ENCODE peak calls at places on chromosomes 5 and 9, in eight cellular contexts. T is pancreas, R is prostate gland, S is HFF-Myc, D is suprapubic skin, K is fibroblast of villous mesenchyme, N is OCI-LY7, Z is spleen. V is an unnamed sample.

GRCh38 chr5:178590141-178590923 is at the start of gene COL23A1:
- DNase-seq in S (no peak), D (peak), R (no peak), Z (peak), K (peak), N (no peak), T (peak), V (peak)

GRCh38 chr9:135584934-135585333 is 23.4 kb downstream of the PAEP start:
- DNase-seq in S (no peak), K (no peak), D (no peak), Z (peak), N (no peak), R (no peak), T (no peak), V (no peak)

GRCh38 chr9:121650220-121651013 is 1.0 kb upstream of the DAB2IP start:
- DNase-seq in N (no peak), Z (peak), T (peak), D (no peak), K (peak), S (peak), R (no peak), V (peak)

GRCh38 chr5:80998590-80998979 is 38.4 kb downstream of the RASGRF2 start:
- DNase-seq in N (no peak), T (no peak), R (no peak), K (peak), D (no peak), Z (no peak), S (no peak), V (no peak)

GRCh38 chr5:118224546-118224945 is 763.8 kb downstream of the DTWD2 start:
- DNase-seq in K (no peak), N (no peak), D (no peak), R (no peak), T (no peak), S (peak), Z (no peak), V (no peak)

GRCh38 chr9:134399435-134400056 is 73.3 kb downstream of the RXRA start:
- DNase-seq in D (no peak), N (no peak), K (peak), S (no peak), T (no peak), R (no peak), Z (no peak), V (no peak)

GRCh38 chr9:111163738-111164399 is 125.6 kb upstream of the LPAR1 start:
- DNase-seq in N (no peak), S (no peak), T (no peak), Z (no peak), R (no peak), K (peak), D (no peak), V (no peak)

GRCh38 chr5:100647461-100648230 is 112.5 kb downstream of the FAM174A start:
- DNase-seq in S (no peak), Z (no peak), R (peak), N (no peak), D (peak), T (peak), K (peak), V (peak)

GRCh38 chr5:1744393-1745189 is 55.0 kb downstream of the MRPL36 start:
- DNase-seq in R (no peak), K (no peak), N (no peak), D (peak), S (no peak), Z (peak), T (peak), V (peak)

GRCh38 chr9:4009006-4009511 is 290.8 kb downstream of the GLIS3 start:
- DNase-seq in N (no peak), K (no peak), R (no peak), Z (no peak), T (no peak), D (no peak), S (no peak), V (no peak)

GRCh38 chr5:123444016-123444415 is 20.8 kb upstream of the CEP120 start:
- DNase-seq in D (no peak), N (no peak), S (no peak), Z (no peak), T (no peak), R (no peak), K (no peak), V (no peak)

GRCh38 chr9:112820886-112821285 is 69.8 kb downstream of the SLC46A2 start:
- DNase-seq in S (no peak), T (no peak), R (no peak), Z (no peak), N (no peak), D (no peak), K (no peak), V (no peak)

GRCh38 chr5:173618927-173619519 is 2.6 kb upstream of the BOD1 start:
- DNase-seq in N (peak), S (no peak), T (peak), Z (no peak), R (peak), D (no peak), K (peak), V (no peak)

GRCh38 chr5:39072915-39073758 is 1.1 kb downstream of the RICTOR start:
- DNase-seq in K (peak), Z (no peak), R (peak), T (peak), N (peak), D (no peak), S (no peak), V (peak)

GRCh38 chr9:70475211-70475610 is 60.8 kb upstream of the KLF9 start:
- DNase-seq in R (peak), T (peak), D (no peak), Z (no peak), N (no peak), K (no peak), S (no peak), V (no peak)

GRCh38 chr5:139862803-139863202 is 67.2 kb downstream of the PSD2 start:
- DNase-seq in S (no peak), N (no peak), K (no peak), R (no peak), T (no peak), D (no peak), Z (no peak), V (no peak)
- TF ChIP-seq CTCF in S (peak), N (peak), K (no peak), R (no peak), T (no peak), D (no peak), Z (no peak), V (no peak)

DNA sequence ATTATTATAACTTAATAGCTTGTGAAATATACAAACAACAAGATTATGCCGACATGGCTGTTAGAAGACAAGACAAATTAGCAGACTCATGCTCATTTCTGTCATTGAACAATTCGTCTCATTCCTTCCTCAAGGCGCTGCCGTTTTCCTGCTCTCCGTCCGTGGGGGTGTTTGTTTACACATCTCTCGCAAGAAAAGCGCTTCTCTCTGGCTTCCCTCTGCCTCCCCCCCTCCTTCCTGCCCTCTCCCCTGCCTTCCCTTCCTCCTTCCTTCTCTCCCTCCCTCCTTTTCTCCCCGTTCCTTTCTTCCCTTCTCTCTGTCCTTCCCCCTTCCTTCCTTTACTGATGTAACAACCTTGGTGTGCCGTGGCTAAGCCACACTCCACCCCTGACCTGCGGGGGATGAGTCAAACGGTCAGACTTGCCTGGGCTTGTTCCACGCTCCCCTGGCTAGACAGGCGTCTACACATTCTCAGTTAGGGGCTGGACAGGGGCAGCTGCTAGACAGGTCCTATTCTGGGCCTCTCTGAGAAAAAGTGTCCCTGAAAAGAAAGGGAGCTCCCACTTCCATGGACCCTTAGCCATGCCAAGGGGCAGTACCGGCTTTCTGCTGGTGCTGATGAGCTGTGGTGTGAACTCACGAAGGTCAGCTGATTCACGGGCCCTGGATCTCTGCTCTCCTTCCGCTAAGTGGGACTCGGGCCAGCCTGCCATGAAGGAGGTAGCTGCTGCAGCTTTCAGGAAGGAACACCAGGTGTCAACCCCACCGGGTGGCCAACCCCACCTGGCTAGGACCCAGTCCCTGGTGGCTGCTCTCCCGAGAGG is 32.0 kb upstream of the SPTLC1 start:
- DNase-seq in K (peak), D (no peak), R (no peak), T (no peak), N (no peak), S (peak), Z (no peak), V (peak)
- TF ChIP-seq CTCF in K (peak), D (no peak), R (no peak), T (no peak), N (no peak), S (peak), Z (no peak), V (no peak)

DNA sequence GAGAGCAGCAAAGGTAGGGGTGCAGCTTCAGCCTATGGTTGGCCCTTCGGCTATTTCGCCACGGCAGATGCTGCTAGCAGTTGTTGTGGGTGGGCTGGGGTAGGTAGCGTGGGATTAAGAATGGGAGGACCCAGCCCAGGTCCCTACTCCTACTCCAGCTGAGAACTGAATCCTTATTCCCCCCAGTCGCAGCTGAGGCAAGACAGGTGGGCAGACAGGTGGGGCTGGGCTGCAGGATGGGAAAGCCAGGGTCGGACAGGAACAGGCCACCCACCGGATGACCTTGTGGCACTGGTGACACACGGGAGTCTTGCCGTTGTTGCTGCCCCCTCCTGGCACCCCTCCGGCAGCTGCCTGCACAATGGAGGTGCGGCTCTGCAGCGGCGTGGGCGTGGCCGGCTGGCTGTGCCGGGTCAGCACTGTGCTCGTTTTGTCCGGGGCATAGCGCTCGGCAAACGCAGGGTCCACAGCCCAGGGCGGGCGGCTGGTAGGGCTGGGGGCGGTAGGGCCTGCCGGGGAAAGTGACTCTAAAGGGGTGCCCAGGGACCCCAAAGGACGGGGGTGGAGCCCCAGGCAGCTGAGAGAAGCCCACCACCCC is 8.2 kb downstream of the PDLIM7 start:
- DNase-seq in K (no peak), S (no peak), R (no peak), T (no peak), Z (no peak), N (peak), D (no peak), V (no peak)
- TF ChIP-seq CTCF in K (no peak), S (peak), R (no peak), T (no peak), Z (no peak), N (peak), D (no peak), V (no peak)

GRCh38 chr5:5290674-5291334 is 131.7 kb upstream of the ICE1 start:
- DNase-seq in N (no peak), Z (no peak), R (peak), D (no peak), T (no peak), K (no peak), S (no peak), V (no peak)

GRCh38 chr5:5294429-5294828 is 128.0 kb upstream of the ICE1 start:
- DNase-seq in K (no peak), N (no peak), Z (no peak), R (no peak), D (no peak), T (no peak), S (no peak), V (no peak)

GRCh38 chr5:5291357-5291756 is 131.1 kb upstream of the ICE1 start:
- DNase-seq in T (no peak), D (no peak), R (no peak), K (peak), S (no peak), N (no peak), Z (peak), V (no peak)

GRCh38 chr5:5295361-5295760 is 127.1 kb upstream of the ICE1 start:
- DNase-seq in N (no peak), Z (no peak), K (no peak), S (no peak), D (no peak), T (no peak), R (no peak), V (no peak)

DNA sequence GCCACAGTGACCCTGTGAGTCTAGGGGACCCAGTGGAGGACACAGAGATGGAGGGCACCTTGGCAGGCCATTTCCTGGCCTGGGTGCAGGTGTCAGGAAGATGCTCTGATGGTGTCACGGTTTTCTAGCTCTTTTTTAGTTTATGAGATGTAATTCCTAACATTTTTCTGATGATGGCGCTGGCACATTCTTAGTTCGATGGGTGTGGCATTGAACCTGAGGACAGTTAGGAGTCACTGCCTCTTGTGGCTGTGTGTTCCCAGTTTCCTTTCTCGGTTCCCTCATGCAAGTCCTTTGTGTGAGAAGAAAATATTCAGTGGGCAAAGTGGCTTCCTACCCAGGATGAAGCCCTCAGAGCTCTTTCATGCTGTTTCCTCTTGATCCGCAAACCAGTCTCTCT is 129.4 kb upstream of the ICE1 start:
- DNase-seq in S (no peak), D (no peak), R (no peak), K (no peak), Z (no peak), T (no peak), N (no peak), V (no peak)
- TF ChIP-seq CTCF in S (no peak), D (no peak), R (no peak), K (no peak), Z (no peak), T (no peak), N (no peak), V (no peak)

GRCh38 chr5:9500244-9500643 is 45.6 kb downstream of the SEMA5A start:
- DNase-seq in S (no peak), N (no peak), K (no peak), R (no peak), T (no peak), D (no peak), Z (no peak), V (no peak)

GRCh38 chr5:9497347-9497746 is 48.5 kb downstream of the SEMA5A start:
- DNase-seq in N (no peak), S (no peak), D (no peak), Z (no peak), K (no peak), T (no peak), R (no peak), V (no peak)

GRCh38 chr5:9499498-9499876 is 46.4 kb downstream of the SEMA5A start:
- DNase-seq in S (no peak), R (no peak), T (no peak), K (no peak), N (no peak), Z (no peak), D (no peak), V (no peak)

GRCh38 chr5:9496801-9497200 is 49.1 kb downstream of the SEMA5A start:
- DNase-seq in S (no peak), R (no peak), Z (no peak), D (no peak), T (no peak), K (no peak), N (no peak), V (no peak)

DNA sequence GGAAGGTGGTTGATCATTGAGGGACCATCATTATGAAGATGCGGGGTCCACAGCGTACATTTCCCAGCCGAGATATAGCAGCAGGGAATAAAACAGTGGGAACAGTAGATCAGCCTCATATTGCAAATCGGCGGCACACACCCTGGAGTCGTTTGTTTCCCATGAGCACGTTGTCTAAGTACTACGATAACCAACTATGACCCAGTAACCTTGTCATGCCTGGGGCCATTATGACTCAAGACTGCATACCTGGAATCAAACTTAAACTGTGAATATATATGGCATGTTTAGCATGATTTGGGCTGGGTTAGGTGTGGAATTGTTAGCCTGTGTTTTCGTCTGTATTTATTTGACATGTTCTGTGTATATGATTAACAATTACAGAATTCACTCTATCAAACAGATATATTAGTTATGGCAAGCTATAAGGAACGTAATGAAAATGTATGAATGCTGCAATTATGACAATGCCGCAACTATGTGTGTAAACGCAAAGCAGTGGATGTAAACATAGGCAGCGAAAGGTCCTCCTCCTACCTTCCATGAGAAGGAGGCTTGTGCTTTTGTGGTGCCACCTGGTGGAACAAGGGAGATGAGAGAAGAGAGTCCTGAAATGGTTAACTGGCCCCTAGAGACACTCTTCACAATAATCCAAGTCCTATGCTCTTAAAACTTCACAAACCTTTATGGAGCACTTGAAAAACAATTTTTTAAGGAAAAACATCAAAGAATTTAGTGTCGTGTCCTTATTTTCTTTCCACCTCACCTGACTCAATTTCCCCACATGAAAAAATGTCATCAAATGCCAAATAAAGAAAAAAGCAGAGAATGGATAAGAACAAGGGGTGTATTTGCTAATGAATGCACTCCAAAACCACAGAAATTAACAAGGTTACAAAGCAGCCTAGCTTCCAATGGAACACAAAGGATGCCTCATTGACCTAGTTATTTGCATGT is 47.1 kb downstream of the SEMA5A start:
- DNase-seq in S (no peak), D (no peak), N (peak), K (peak), T (peak), R (no peak), Z (no peak), V (no peak)
- TF ChIP-seq CTCF in S (peak), D (no peak), N (peak), K (peak), T (peak), R (no peak), Z (no peak), V (no peak)

GRCh38 chr9:98484218-98484617 is 224.5 kb downstream of the GABBR2 start:
- DNase-seq in S (no peak), N (no peak), Z (no peak), K (no peak), D (no peak), T (no peak), R (no peak), V (no peak)
- TF ChIP-seq CTCF in S (no peak), N (no peak), Z (no peak), K (no peak), D (no peak), T (no peak), R (no peak), V (no peak)

DNA sequence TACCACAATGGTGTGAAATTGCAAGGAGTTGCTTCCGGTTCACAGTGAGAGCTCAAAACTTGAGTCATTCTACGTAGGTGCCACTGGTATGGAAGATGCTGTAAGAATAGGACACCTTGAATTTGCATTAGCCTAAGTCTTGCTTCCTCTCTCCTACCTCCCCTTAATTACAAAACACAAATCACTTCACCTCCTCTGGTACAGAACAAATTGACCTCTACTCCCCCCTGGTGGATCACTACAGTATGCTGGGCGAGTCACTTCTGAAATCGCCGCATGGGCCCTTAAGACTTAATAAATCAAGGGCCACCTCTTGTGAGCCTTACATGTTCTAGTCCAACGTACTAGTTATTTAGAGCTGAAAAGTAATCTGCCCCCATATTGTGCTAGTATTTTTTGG is 145.3 kb upstream of the SMARCA2 start:
- DNase-seq in K (peak), Z (no peak), D (no peak), T (no peak), S (no peak), N (peak), R (peak), V (no peak)
- TF ChIP-seq CTCF in K (peak), Z (no peak), D (no peak), T (peak), S (peak), N (peak), R (no peak), V (peak)

DNA sequence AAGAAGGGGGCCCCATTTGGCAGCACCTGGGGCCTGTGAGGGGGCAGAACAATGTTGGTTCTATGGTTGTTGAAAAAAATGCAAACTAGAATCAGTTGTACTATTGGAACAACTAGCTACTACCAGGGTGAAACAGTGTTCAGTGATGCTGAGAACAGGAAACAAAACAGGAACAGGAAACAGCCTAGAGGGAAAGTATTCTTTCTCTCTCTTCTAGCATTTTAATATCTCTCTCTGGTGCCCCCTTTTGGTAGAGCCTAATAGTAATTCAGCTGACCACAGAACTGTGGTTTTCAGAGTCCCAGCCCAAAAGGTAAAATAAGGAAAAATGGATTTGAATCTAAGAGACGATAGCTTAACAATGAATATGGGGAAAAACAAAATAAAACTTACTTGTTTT is 138.0 kb upstream of the KCNN2 start:
- DNase-seq in K (no peak), S (peak), R (no peak), D (no peak), Z (no peak), T (no peak), N (peak), V (no peak)
- TF ChIP-seq CTCF in K (peak), S (peak), R (no peak), D (no peak), Z (no peak), T (peak), N (peak), V (peak)

GRCh38 chr5:83345423-83345822 is 126.1 kb upstream of the VCAN start:
- DNase-seq in R (no peak), K (no peak), Z (no peak), S (no peak), T (no peak), D (no peak), N (no peak), V (no peak)

GRCh38 chr5:83342475-83342874 is 129.1 kb upstream of the VCAN start:
- DNase-seq in Z (no peak), N (no peak), D (no peak), R (no peak), T (no peak), K (no peak), S (no peak), V (no peak)

GRCh38 chr5:83340511-83340918 is 131.0 kb upstream of the VCAN start:
- DNase-seq in K (peak), D (no peak), R (no peak), T (no peak), S (no peak), Z (no peak), N (no peak), V (no peak)

GRCh38 chr5:83343345-83343744 is 128.2 kb upstream of the VCAN start:
- DNase-seq in D (no peak), T (no peak), R (no peak), N (no peak), K (no peak), S (no peak), Z (no peak), V (no peak)

GRCh38 chr5:83341815-83342334 is 129.7 kb upstream of the VCAN start:
- DNase-seq in K (no peak), S (no peak), R (no peak), N (no peak), D (no peak), Z (no peak), T (no peak), V (no peak)
- TF ChIP-seq CTCF in K (no peak), S (no peak), R (no peak), N (no peak), D (no peak), Z (no peak), T (no peak), V (no peak)

V was measured in upper lobe of right lung.